ENCODE peak calls at places on chromosomes 7 and 10, in seven cellular contexts. U is CD4-positive, CD25-positive, alpha-beta regulatory T cell; X is mammary epithelial cell; Q is RWPE1; I is effector memory CD4-positive, alpha-beta T cell; C is brain microvascular endothelial cell; E is lower lobe of right lung. K is an unnamed sample.

GRCh38 chr10:22997102-22997501 is 69.2 kb downstream of the ARMC3 start:
- DNase-seq in U (no peak), X (peak), Q (no peak), I (no peak), C (peak), E (no peak), K (no peak)

GRCh38 chr10:6445671-6446278 is 134.3 kb downstream of the PRKCQ start:
- DNase-seq in U (peak), X (peak), Q (peak), I (peak), C (peak), E (peak), K (no peak)

GRCh38 chr7:41047789-41048191 is 655.1 kb downstream of the INHBA start:
- DNase-seq in U (no peak), X (no peak), Q (no peak), I (no peak), C (peak), E (no peak), K (no peak)

GRCh38 chr10:117652228-117653169 is 110.0 kb downstream of the EMX2 start:
- DNase-seq in U (no peak), X (peak), Q (no peak), I (no peak), C (no peak), E (no peak), K (no peak)

GRCh38 chr7:116337800-116338199 is 127.5 kb downstream of the TES start:
- DNase-seq in U (no peak), X (no peak), Q (no peak), I (no peak), C (no peak), E (no peak), K (no peak)

GRCh38 chr10:118013078-118013568 is 33.6 kb downstream of the RAB11FIP2 start:
- DNase-seq in U (no peak), X (no peak), Q (no peak), I (no peak), C (no peak), E (no peak), K (no peak)

GRCh38 chr7:44411306-44411705 is 79.2 kb downstream of the NUDCD3 start:
- DNase-seq in U (no peak), X (no peak), Q (no peak), I (no peak), C (no peak), E (no peak), K (no peak)

GRCh38 chr10:18594574-18595156 is 56.7 kb downstream of the NSUN6 start:
- DNase-seq in U (no peak), X (no peak), Q (no peak), I (no peak), C (no peak), E (no peak), K (no peak)

GRCh38 chr7:70318511-70318910 is 720.2 kb downstream of the AUTS2 start:
- DNase-seq in U (no peak), X (no peak), Q (no peak), I (no peak), C (no peak), E (no peak), K (no peak)

GRCh38 chr7:2040201-2040892 is 192.4 kb downstream of the MAD1L1 start:
- DNase-seq in U (no peak), X (no peak), Q (no peak), I (no peak), C (no peak), E (peak), K (no peak)

GRCh38 chr10:22713853-22714523 is 390 bp downstream of the PIP4K2A start:
- DNase-seq in U (peak), X (peak), Q (no peak), I (peak), C (no peak), E (peak), K (no peak)

GRCh38 chr10:95440756-95441546 is 120.2 kb downstream of the SORBS1 start:
- DNase-seq in U (peak), X (no peak), Q (no peak), I (no peak), C (no peak), E (no peak), K (no peak)

GRCh38 chr10:99788598-99789259 is 6.3 kb downstream of the ABCC2 start:
- DNase-seq in U (no peak), X (no peak), Q (no peak), I (no peak), C (no peak), E (no peak), K (no peak)

GRCh38 chr7:36651404-36651803 is 72.9 kb downstream of the AOAH start:
- DNase-seq in U (no peak), X (peak), Q (no peak), I (no peak), C (peak), E (no peak), K (no peak)

GRCh38 chr7:18610331-18610948 is 114.9 kb downstream of the HDAC9 start:
- DNase-seq in U (no peak), X (peak), Q (peak), I (no peak), C (peak), E (no peak), K (no peak)

GRCh38 chr10:33143160-33143728 is 185.2 kb upstream of the ITGB1 start:
- DNase-seq in U (no peak), X (peak), Q (peak), I (no peak), C (peak), E (no peak), K (no peak)

GRCh38 chr10:34713875-34714274 is 101.2 kb downstream of the PARD3 start:
- DNase-seq in U (no peak), X (peak), Q (peak), I (no peak), C (no peak), E (no peak), K (no peak)

GRCh38 chr10:132536241-132536963 is 1.2 kb upstream of the INPP5A start:
- DNase-seq in U (no peak), X (peak), Q (no peak), I (no peak), C (no peak), E (peak), K (no peak)

GRCh38 chr10:97796651-97797050 is 24.9 kb upstream of the SFRP5 start:
- DNase-seq in U (peak), X (no peak), Q (no peak), I (no peak), C (no peak), E (no peak), K (no peak)

GRCh38 chr10:96321822-96322221 is 17.6 kb downstream of the DNTT start:
- DNase-seq in U (no peak), X (no peak), Q (no peak), I (no peak), C (no peak), E (no peak), K (no peak)

GRCh38 chr10:30819306-30820190 is 190.0 kb upstream of the LYZL2 start:
- DNase-seq in U (no peak), X (no peak), Q (no peak), I (no peak), C (no peak), E (no peak), K (no peak)

GRCh38 chr7:54541941-54542618 is at the start of gene VSTM2A:
- DNase-seq in U (no peak), X (peak), Q (peak), I (no peak), C (no peak), E (no peak), K (no peak)

GRCh38 chr7:41574377-41574776 is 128.5 kb downstream of the INHBA start:
- DNase-seq in U (no peak), X (peak), Q (no peak), I (no peak), C (peak), E (no peak), K (no peak)

GRCh38 chr7:40332516-40332915 is 197.7 kb downstream of the SUGCT start:
- DNase-seq in U (no peak), X (no peak), Q (no peak), I (no peak), C (no peak), E (no peak), K (no peak)

DNA sequence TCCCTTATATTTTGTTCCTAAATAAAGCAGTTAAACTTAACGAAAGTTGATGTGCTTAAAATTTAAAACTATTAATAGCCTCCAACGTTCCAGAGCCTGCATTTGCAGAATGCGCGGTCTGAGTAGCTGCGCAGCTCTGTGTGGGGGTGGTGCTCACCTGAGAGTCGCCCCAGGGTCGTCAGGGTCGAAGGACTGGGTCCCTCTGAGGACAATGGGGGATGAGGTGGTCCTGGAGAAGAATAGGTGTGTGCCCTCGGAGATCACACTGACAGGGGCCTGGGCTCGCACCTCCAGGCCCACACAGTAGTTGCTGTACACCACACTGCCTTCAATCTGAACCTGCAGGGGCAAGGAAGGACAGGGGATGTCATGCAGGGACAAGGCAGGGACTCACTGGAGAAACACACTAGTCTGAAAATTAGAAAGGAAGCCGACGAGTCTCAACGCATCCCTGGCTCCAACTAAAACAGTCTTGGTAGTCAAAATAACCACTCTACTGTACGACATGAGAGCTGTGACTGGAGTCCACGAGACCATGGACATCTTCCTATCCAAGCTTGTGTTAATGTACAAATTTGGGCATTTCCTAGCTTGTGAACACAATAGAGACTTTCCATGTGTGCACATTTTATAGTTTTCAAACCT is 54.4 kb downstream of the PKD1L1 start:
- DNase-seq in U (no peak), X (peak), Q (no peak), I (no peak), C (no peak), E (no peak), K (no peak)
- H3K27ac ChIP-seq in U (no peak), X (no peak), Q (no peak), I (no peak), C (no peak), E (no peak), K (no peak)

GRCh38 chr7:101565601-101566209 is 63.4 kb downstream of the MYL10 start:
- DNase-seq in U (no peak), X (no peak), Q (no peak), I (no peak), C (no peak), E (no peak), K (no peak)

GRCh38 chr7:101562531-101563197 is 66.4 kb downstream of the MYL10 start:
- DNase-seq in U (no peak), X (no peak), Q (no peak), I (no peak), C (no peak), E (no peak), K (no peak)

GRCh38 chr7:101564778-101565211 is 64.3 kb downstream of the MYL10 start:
- DNase-seq in U (no peak), X (peak), Q (peak), I (no peak), C (no peak), E (no peak), K (no peak)

GRCh38 chr7:101563933-101564777 is 64.9 kb downstream of the MYL10 start:
- DNase-seq in U (no peak), X (no peak), Q (no peak), I (no peak), C (no peak), E (no peak), K (no peak)

DNA sequence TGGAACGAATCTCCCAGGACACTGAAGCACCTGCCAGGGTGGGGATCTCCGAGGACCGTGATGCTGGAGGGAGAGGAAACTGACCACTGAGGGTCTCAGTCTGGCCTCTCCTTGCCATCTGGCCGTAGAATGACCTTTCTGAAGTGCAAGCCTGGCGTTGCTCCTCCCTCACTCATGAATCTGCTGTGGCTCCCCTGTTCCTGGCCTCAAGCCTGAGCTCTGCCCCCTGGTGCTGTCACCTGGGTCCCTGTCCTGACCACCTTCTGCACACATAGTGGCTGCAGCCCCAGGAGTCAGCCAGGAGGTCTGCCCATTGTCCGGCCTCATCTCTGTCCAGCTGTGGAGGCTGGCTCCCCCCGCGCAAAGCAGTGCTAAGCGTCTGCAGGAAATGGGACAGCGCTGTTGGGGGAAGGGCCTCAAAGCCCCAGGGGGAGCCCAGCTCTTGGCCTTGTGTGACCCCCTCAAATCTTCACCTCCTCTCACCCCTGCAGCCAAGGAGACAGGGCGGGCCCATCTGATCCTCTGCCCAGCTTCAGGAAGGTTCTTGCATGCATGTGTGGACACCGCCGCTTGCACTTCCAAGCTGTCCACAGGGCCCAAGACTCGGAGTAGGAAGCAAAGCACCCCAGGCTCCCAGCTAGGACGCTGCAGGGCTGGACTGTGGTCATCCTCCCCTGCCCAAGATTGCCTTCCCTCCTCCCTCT is 65.7 kb downstream of the MYL10 start:
- DNase-seq in U (no peak), X (no peak), Q (no peak), I (no peak), C (no peak), E (no peak), K (no peak)
- H3K27ac ChIP-seq in U (no peak), X (no peak), Q (no peak), I (no peak), C (no peak), E (no peak), K (no peak)

DNA sequence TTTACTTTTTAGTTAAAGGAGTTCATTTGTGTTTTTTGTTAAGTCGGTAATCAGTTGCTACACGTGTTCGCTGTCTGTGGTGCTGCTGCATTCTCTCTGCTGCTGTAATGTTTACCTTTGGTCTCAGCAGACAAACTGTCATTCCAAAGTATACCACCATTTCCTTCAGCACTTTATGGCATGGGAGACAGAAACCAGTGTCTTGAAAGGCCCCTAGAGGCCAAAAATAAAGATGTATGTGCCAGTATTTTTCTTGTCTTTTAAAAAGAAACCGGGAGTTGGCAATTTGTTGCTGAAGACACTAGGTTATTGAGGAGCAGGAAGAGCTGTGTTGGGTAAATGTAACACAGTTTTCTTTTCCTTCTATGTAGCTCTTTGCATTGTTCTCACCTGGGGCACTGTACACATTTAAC is 24.1 kb downstream of the ZNF92 start:
- DNase-seq in U (no peak), X (no peak), Q (no peak), I (no peak), C (peak), E (no peak), K (peak)
- H3K27ac ChIP-seq in U (no peak), X (no peak), Q (no peak), I (no peak), C (peak), E (no peak), K (no peak)

GRCh38 chr10:44891721-44892120 is 19.4 kb upstream of the TMEM72 start:
- DNase-seq in U (no peak), X (no peak), Q (no peak), I (no peak), C (no peak), E (no peak), K (no peak)

GRCh38 chr10:44897049-44897448 is 14.1 kb upstream of the TMEM72 start:
- DNase-seq in U (no peak), X (peak), Q (no peak), I (no peak), C (no peak), E (no peak), K (no peak)

GRCh38 chr10:44893604-44894468 is 17.3 kb upstream of the TMEM72 start:
- DNase-seq in U (no peak), X (no peak), Q (no peak), I (no peak), C (no peak), E (no peak), K (no peak)

GRCh38 chr10:44895280-44895679 is 15.9 kb upstream of the TMEM72 start:
- DNase-seq in U (no peak), X (no peak), Q (no peak), I (no peak), C (no peak), E (no peak), K (no peak)

GRCh38 chr10:44894691-44895090 is 16.4 kb upstream of the TMEM72 start:
- DNase-seq in U (no peak), X (no peak), Q (no peak), I (no peak), C (no peak), E (no peak), K (no peak)
- H3K27ac ChIP-seq in U (no peak), X (no peak), Q (no peak), I (no peak), C (no peak), E (no peak), K (no peak)

DNA sequence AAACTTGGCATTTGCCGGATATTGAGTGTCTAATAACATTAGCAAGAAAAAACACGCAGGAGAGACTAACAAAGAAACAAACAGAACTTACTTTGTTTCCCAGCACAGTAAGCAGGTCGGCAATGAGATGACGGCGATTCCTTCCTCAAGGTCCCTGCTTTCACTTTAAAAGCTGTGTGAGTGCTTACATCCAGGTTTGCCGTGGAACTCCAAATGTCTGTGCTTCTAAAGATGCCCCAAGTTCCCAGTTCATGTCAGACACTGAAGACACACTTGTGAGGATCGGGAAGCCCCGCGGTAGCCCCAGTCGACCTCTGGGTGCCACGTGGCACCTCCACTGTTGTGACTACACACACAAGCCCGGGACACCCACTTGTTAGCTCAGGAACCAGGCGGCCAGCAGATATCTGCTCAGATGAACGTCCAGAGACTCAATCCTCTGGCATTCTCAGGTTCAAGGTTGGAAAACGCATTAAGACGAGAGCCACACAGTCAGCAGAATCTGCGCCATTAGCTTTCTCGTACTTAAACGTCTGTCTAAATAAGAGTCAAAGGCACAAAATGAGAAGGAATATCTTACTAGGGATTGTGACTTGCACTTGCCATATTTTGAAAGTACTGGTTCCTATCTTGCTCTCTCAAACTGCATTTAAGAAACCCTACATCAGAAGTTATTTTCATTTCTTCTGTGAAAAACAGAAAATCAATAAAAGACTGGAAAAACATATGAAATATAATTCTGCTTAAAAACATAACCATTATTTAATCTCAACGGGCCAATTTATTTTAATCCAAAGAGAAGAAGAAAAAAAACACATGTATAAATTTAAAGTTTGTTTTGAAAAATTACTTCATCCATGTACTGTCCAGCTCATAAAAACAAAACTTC is 207.6 kb upstream of the KLF14 start:
- DNase-seq in U (peak), X (peak), Q (no peak), I (peak), C (peak), E (peak), K (no peak)
- H3K27ac ChIP-seq in U (peak), X (peak), Q (peak), I (peak), C (peak), E (peak), K (peak)

DNA sequence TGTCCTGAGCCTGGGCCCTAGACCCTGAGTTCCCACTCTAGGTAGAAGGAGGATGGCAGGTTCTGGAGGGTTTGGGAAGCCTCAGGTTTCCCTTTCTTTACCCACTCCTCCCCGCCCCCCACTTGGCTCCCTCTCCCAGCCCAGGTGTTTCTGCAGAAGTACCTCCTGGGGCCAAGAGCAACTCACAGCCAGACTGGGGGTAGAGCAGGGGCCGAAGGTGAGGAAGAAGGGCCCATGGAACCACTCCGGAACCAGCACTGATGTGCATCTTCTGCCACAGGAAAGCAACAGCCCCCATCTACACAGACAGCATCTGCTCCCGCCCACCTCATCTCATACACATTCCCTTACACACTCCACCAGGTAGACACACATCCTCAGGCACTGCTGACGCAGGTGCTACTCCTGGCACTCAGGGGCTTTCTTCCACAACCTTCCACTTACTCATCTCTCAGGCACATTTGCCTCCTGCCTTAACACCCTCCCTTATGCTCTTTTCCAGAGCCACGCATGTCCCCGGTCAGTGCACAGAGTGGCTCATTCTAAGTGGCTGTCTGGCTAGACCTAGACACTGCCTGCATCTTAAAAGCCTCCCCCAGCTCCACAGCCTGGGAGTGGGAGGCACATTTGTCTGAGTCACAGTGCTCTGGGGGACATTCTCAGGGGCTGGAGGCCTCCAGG is 1.8 kb downstream of the EPHB6 start:
- DNase-seq in U (no peak), X (no peak), Q (no peak), I (no peak), C (no peak), E (no peak), K (no peak)
- H3K27ac ChIP-seq in U (no peak), X (no peak), Q (peak), I (no peak), C (no peak), E (no peak), K (no peak)

GRCh38 chr7:84412161-84412969 is 217.8 kb upstream of the SEMA3A start:
- DNase-seq in U (no peak), X (peak), Q (peak), I (no peak), C (peak), E (no peak), K (peak)
- H3K27ac ChIP-seq in U (no peak), X (peak), Q (no peak), I (no peak), C (peak), E (no peak), K (peak)

GRCh38 chr7:77570330-77571011 is 33.4 kb downstream of the PTPN12 start:
- DNase-seq in U (no peak), X (peak), Q (no peak), I (no peak), C (peak), E (no peak), K (no peak)
- H3K27ac ChIP-seq in U (no peak), X (peak), Q (no peak), I (no peak), C (peak), E (peak), K (peak)